ENCODE peak calls at places on chromosomes 16 and 17, in six cellular contexts. G, V, W, H, F and P are unnamed samples.

GRCh38 chr17:41522301-41523224 is 3.9 kb upstream of the KRT15 start:
- DNase-seq in W (no peak), G (no peak), F (no peak), V (no peak), H (no peak), P (no peak)

GRCh38 chr17:17321356-17322025 is 18.3 kb downstream of the NT5M start:
- DNase-seq in G (peak), F (no peak), H (no peak), V (no peak), W (no peak), P (no peak)

GRCh38 chr16:81462683-81463082 is 18.1 kb downstream of the CMIP start:
- DNase-seq in H (no peak), G (no peak), W (no peak), V (no peak), F (no peak), P (no peak)

GRCh38 chr16:56807011-56807675 is 57.9 kb upstream of the SLC12A3 start:
- DNase-seq in G (no peak), F (peak), H (no peak), V (no peak), W (no peak), P (no peak)

GRCh38 chr17:27244481-27245223 is 49.3 kb upstream of the WSB1 start:
- DNase-seq in F (peak), H (no peak), V (peak), W (no peak), G (peak), P (no peak)

GRCh38 chr17:30236807-30237206 is 1.3 kb upstream of the SLC6A4 start:
- DNase-seq in W (no peak), G (no peak), V (no peak), H (peak), F (no peak), P (no peak)

GRCh38 chr17:67452681-67453554 is 75.8 kb downstream of the PITPNC1 start:
- DNase-seq in G (no peak), H (no peak), W (no peak), F (no peak), V (no peak), P (no peak)

GRCh38 chr17:79814966-79815835 is 18.3 kb upstream of the CBX8 start:
- DNase-seq in V (no peak), H (no peak), G (no peak), W (no peak), F (no peak), P (no peak)

GRCh38 chr16:77282345-77282744 is 83.1 kb downstream of the SYCE1L start:
- DNase-seq in F (no peak), V (no peak), H (no peak), G (no peak), W (no peak), P (no peak)